ENCODE peak calls at places on chromosomes 2 and 18, in ten cellular contexts. One of them, this sample, is unnamed.

GRCh38 chr2:231176061-231176460 is 22.4 kb upstream of the ARMC9 start:
- DNase-seq in astrocyte of the cerebellum: no peak
- DNase-seq in kidney epithelial cell: no peak
- DNase-seq in psoas muscle: no peak
- DNase-seq in GM06990: no peak
- DNase-seq in GM23338: no peak
- DNase-seq in heart left ventricle: no peak
- DNase-seq in uterus: no peak
- DNase-seq in fibroblast of mammary gland: no peak
- DNase-seq in cardiac muscle cell: no peak
- DNase-seq in this sample: no peak

GRCh38 chr2:121179467-121179866 is 105.5 kb downstream of the TFCP2L1 start:
- DNase-seq in cardiac muscle cell: no peak
- DNase-seq in GM23338: no peak
- DNase-seq in GM06990: no peak
- DNase-seq in fibroblast of mammary gland: no peak
- DNase-seq in psoas muscle: no peak
- DNase-seq in kidney epithelial cell: no peak
- DNase-seq in astrocyte of the cerebellum: no peak
- DNase-seq in uterus: no peak
- DNase-seq in heart left ventricle: no peak
- DNase-seq in this sample: no peak

GRCh38 chr18:62245177-62245576 is 58.1 kb downstream of the RELCH start:
- DNase-seq in GM23338: no peak
- DNase-seq in fibroblast of mammary gland: no peak
- DNase-seq in uterus: no peak
- DNase-seq in heart left ventricle: no peak
- DNase-seq in GM06990: no peak
- DNase-seq in cardiac muscle cell: no peak
- DNase-seq in astrocyte of the cerebellum: no peak
- DNase-seq in psoas muscle: no peak
- DNase-seq in kidney epithelial cell: no peak
- DNase-seq in this sample: no peak

GRCh38 chr2:215920244-215921100 is 92.9 kb downstream of the MREG start:
- DNase-seq in uterus: peak
- DNase-seq in fibroblast of mammary gland: peak
- DNase-seq in heart left ventricle: peak
- DNase-seq in GM06990: no peak
- DNase-seq in GM23338: peak
- DNase-seq in astrocyte of the cerebellum: peak
- DNase-seq in kidney epithelial cell: no peak
- DNase-seq in psoas muscle: peak
- DNase-seq in cardiac muscle cell: peak
- DNase-seq in this sample: peak

GRCh38 chr2:215447673-215448081 is 11.8 kb upstream of the FN1 start:
- DNase-seq in uterus: no peak
- DNase-seq in GM06990: no peak
- DNase-seq in astrocyte of the cerebellum: no peak
- DNase-seq in fibroblast of mammary gland: no peak
- DNase-seq in cardiac muscle cell: no peak
- DNase-seq in kidney epithelial cell: no peak
- DNase-seq in GM23338: no peak
- DNase-seq in heart left ventricle: no peak
- DNase-seq in psoas muscle: no peak
- DNase-seq in this sample: no peak

GRCh38 chr2:30625600-30626208 is 178.7 kb downstream of the LCLAT1 start:
- DNase-seq in GM23338: no peak
- DNase-seq in cardiac muscle cell: peak
- DNase-seq in GM06990: no peak
- DNase-seq in heart left ventricle: no peak
- DNase-seq in uterus: no peak
- DNase-seq in fibroblast of mammary gland: no peak
- DNase-seq in astrocyte of the cerebellum: no peak
- DNase-seq in psoas muscle: no peak
- DNase-seq in kidney epithelial cell: no peak
- DNase-seq in this sample: no peak

GRCh38 chr2:36485521-36485920 is 112.4 kb downstream of the FEZ2 start:
- DNase-seq in cardiac muscle cell: no peak
- DNase-seq in kidney epithelial cell: peak
- DNase-seq in GM23338: no peak
- DNase-seq in uterus: no peak
- DNase-seq in psoas muscle: no peak
- DNase-seq in fibroblast of mammary gland: peak
- DNase-seq in GM06990: no peak
- DNase-seq in astrocyte of the cerebellum: peak
- DNase-seq in heart left ventricle: no peak
- DNase-seq in this sample: peak

GRCh38 chr2:151927501-151928221 is 99.4 kb upstream of the ARL5A start:
- DNase-seq in GM23338: peak
- DNase-seq in fibroblast of mammary gland: no peak
- DNase-seq in kidney epithelial cell: no peak
- DNase-seq in astrocyte of the cerebellum: no peak
- DNase-seq in cardiac muscle cell: no peak
- DNase-seq in psoas muscle: no peak
- DNase-seq in GM06990: no peak
- DNase-seq in heart left ventricle: no peak
- DNase-seq in uterus: no peak
- DNase-seq in this sample: no peak

GRCh38 chr2:16362611-16363010 is 303.0 kb downstream of the CYRIA start:
- DNase-seq in heart left ventricle: no peak
- DNase-seq in psoas muscle: no peak
- DNase-seq in uterus: no peak
- DNase-seq in fibroblast of mammary gland: no peak
- DNase-seq in GM06990: no peak
- DNase-seq in cardiac muscle cell: no peak
- DNase-seq in kidney epithelial cell: no peak
- DNase-seq in GM23338: no peak
- DNase-seq in astrocyte of the cerebellum: no peak
- DNase-seq in this sample: no peak

GRCh38 chr2:230887361-230887760 is 22.6 kb downstream of the ITM2C start:
- DNase-seq in GM23338: no peak
- DNase-seq in fibroblast of mammary gland: no peak
- DNase-seq in psoas muscle: no peak
- DNase-seq in astrocyte of the cerebellum: no peak
- DNase-seq in heart left ventricle: no peak
- DNase-seq in uterus: no peak
- DNase-seq in GM06990: no peak
- DNase-seq in cardiac muscle cell: no peak
- DNase-seq in kidney epithelial cell: no peak
- DNase-seq in this sample: no peak

GRCh38 chr2:173753441-173753840 is 211.7 kb downstream of the SP3 start:
- DNase-seq in psoas muscle: no peak
- DNase-seq in fibroblast of mammary gland: no peak
- DNase-seq in astrocyte of the cerebellum: no peak
- DNase-seq in heart left ventricle: no peak
- DNase-seq in cardiac muscle cell: no peak
- DNase-seq in GM06990: no peak
- DNase-seq in GM23338: no peak
- DNase-seq in kidney epithelial cell: no peak
- DNase-seq in uterus: no peak
- DNase-seq in this sample: no peak

GRCh38 chr2:239302083-239302807 is 98.6 kb downstream of the HDAC4 start:
- DNase-seq in uterus: peak
- DNase-seq in kidney epithelial cell: no peak
- DNase-seq in GM06990: no peak
- DNase-seq in astrocyte of the cerebellum: no peak
- DNase-seq in GM23338: no peak
- DNase-seq in fibroblast of mammary gland: no peak
- DNase-seq in heart left ventricle: no peak
- DNase-seq in cardiac muscle cell: no peak
- DNase-seq in psoas muscle: peak
- DNase-seq in this sample: no peak

GRCh38 chr2:239302808-239303557 is 97.8 kb downstream of the HDAC4 start:
- DNase-seq in fibroblast of mammary gland: no peak
- DNase-seq in cardiac muscle cell: no peak
- DNase-seq in GM23338: no peak
- DNase-seq in heart left ventricle: no peak
- DNase-seq in uterus: peak
- DNase-seq in astrocyte of the cerebellum: no peak
- DNase-seq in kidney epithelial cell: no peak
- DNase-seq in psoas muscle: no peak
- DNase-seq in GM06990: peak
- DNase-seq in this sample: no peak

GRCh38 chr2:239300242-239300641 is 100.6 kb downstream of the HDAC4 start:
- DNase-seq in fibroblast of mammary gland: no peak
- DNase-seq in heart left ventricle: no peak
- DNase-seq in GM23338: no peak
- DNase-seq in psoas muscle: no peak
- DNase-seq in cardiac muscle cell: no peak
- DNase-seq in GM06990: no peak
- DNase-seq in uterus: no peak
- DNase-seq in kidney epithelial cell: no peak
- DNase-seq in astrocyte of the cerebellum: no peak
- DNase-seq in this sample: no peak

GRCh38 chr2:239299218-239299939 is 101.4 kb downstream of the HDAC4 start:
- DNase-seq in heart left ventricle: no peak
- DNase-seq in astrocyte of the cerebellum: no peak
- DNase-seq in fibroblast of mammary gland: no peak
- DNase-seq in GM23338: no peak
- DNase-seq in uterus: peak
- DNase-seq in cardiac muscle cell: no peak
- DNase-seq in GM06990: no peak
- DNase-seq in psoas muscle: no peak
- DNase-seq in kidney epithelial cell: no peak
- DNase-seq in this sample: no peak

GRCh38 chr2:239300871-239301742 is 99.7 kb downstream of the HDAC4 start:
- DNase-seq in GM23338: no peak
- DNase-seq in kidney epithelial cell: no peak
- DNase-seq in psoas muscle: no peak
- DNase-seq in GM06990: no peak
- DNase-seq in fibroblast of mammary gland: no peak
- DNase-seq in heart left ventricle: no peak
- DNase-seq in astrocyte of the cerebellum: no peak
- DNase-seq in cardiac muscle cell: no peak
- DNase-seq in uterus: peak
- DNase-seq in this sample: no peak
- H3K4me3 ChIP-seq in GM23338: no peak
- H3K4me3 ChIP-seq in kidney epithelial cell: no peak
- H3K4me3 ChIP-seq in psoas muscle: peak
- H3K4me3 ChIP-seq in GM06990: no peak
- H3K4me3 ChIP-seq in fibroblast of mammary gland: no peak
- H3K4me3 ChIP-seq in heart left ventricle: peak
- H3K4me3 ChIP-seq in astrocyte of the cerebellum: no peak
- H3K4me3 ChIP-seq in cardiac muscle cell: no peak
- H3K4me3 ChIP-seq in uterus: no peak
- H3K4me3 ChIP-seq in this sample: no peak

DNA sequence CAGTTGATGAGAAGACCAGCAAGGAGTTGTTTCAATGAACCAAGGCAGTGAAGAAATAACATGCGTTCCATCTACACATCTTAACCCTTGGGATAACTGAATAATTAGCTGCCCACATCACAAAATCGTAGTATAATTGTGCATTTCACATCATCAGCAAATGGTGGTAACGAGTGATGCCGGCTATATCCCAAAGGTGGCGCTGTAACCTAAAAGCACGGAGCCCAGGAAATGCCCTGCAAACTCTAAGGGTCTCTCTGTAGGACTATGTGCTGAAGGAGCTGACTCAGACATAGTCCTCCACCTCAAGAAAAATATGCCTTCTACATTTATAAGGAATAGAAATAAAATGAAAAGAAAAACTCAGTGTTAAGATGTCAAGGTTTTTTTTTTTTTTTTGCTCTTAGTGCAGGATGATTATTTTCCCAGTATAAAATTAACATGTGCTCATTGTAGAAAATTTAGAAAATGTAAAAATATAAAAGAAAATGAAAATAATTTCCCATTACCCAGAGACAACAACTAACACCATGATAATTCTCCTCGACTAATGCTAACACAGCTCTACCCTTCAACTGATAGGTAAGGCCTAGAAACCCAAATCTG is 23.1 kb upstream of the DSG3 start:
- DNase-seq in astrocyte of the cerebellum: peak
- DNase-seq in psoas muscle: no peak
- DNase-seq in kidney epithelial cell: peak
- DNase-seq in GM23338: peak
- DNase-seq in cardiac muscle cell: peak
- DNase-seq in uterus: no peak
- DNase-seq in fibroblast of mammary gland: peak
- DNase-seq in heart left ventricle: no peak
- DNase-seq in GM06990: no peak
- DNase-seq in this sample: no peak
- TF ChIP-seq CTCF in astrocyte of the cerebellum: peak
- TF ChIP-seq CTCF in psoas muscle: no peak
- TF ChIP-seq CTCF in kidney epithelial cell: peak
- TF ChIP-seq CTCF in GM23338: peak
- TF ChIP-seq CTCF in cardiac muscle cell: peak
- TF ChIP-seq CTCF in uterus: no peak
- TF ChIP-seq CTCF in fibroblast of mammary gland: peak
- TF ChIP-seq CTCF in heart left ventricle: peak
- TF ChIP-seq CTCF in GM06990: peak
- TF ChIP-seq CTCF in this sample: peak

GRCh38 chr2:136130045-136130444 is 12.1 kb upstream of the CXCR4 start:
- DNase-seq in kidney epithelial cell: no peak
- DNase-seq in heart left ventricle: no peak
- DNase-seq in astrocyte of the cerebellum: no peak
- DNase-seq in GM23338: no peak
- DNase-seq in cardiac muscle cell: no peak
- DNase-seq in psoas muscle: no peak
- DNase-seq in uterus: no peak
- DNase-seq in GM06990: no peak
- DNase-seq in fibroblast of mammary gland: no peak
- DNase-seq in this sample: no peak
- H3K4me3 ChIP-seq in kidney epithelial cell: no peak
- H3K4me3 ChIP-seq in heart left ventricle: no peak
- H3K4me3 ChIP-seq in astrocyte of the cerebellum: no peak
- H3K4me3 ChIP-seq in GM23338: no peak
- H3K4me3 ChIP-seq in cardiac muscle cell: no peak
- H3K4me3 ChIP-seq in psoas muscle: no peak
- H3K4me3 ChIP-seq in uterus: no peak
- H3K4me3 ChIP-seq in GM06990: no peak
- H3K4me3 ChIP-seq in fibroblast of mammary gland: no peak
- H3K4me3 ChIP-seq in this sample: no peak

DNA sequence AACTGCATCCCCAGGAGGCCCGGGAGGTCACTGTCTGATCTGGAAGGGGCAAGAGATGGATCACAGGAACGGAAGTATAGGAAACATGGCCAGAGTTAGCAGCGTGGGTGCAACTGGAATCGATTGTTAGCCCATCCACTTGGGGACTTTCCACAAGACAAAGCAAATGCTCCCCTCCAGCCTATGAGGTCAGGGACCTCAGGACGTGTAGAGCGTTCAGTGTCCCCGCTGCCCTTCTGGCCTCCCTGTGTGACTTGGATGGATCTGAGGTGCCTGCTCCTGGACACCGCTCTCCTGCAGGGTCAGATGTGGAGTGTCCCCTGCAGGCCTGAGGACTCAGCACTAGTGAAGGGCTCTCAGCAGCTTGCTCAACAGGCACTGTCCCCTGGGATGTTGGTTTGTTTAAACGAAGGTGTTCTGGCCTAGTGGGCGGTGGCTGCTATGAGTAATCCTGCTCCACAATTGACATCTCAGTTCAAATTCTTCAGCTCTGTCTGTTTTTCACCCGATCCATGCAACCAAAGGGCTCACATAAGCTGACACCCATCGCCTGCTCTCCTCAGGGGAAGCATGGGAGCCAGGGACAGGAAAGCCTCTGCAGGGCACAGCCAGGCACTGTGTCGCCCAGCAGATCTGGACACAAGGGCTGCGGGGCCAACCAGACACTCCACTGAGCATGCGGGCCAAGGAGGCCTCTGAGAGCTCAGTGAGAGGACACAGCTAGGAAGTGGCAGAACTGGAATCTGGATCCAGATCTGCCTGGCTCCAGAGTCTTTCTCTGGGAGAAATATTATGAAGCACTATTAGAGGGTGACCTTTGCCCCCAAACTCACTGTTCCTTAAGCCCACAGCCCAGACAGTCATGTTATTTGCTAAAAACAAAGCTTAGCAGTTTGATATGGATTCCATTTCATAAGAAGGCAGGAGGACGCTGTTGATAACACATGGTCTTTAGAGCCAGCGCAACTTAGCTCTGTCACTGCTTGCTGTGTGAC is 78.5 kb downstream of the RHOB start:
- DNase-seq in kidney epithelial cell: no peak
- DNase-seq in astrocyte of the cerebellum: no peak
- DNase-seq in fibroblast of mammary gland: peak
- DNase-seq in GM06990: peak
- DNase-seq in GM23338: no peak
- DNase-seq in uterus: peak
- DNase-seq in heart left ventricle: peak
- DNase-seq in cardiac muscle cell: no peak
- DNase-seq in psoas muscle: peak
- DNase-seq in this sample: no peak
- TF ChIP-seq CTCF in kidney epithelial cell: no peak
- TF ChIP-seq CTCF in astrocyte of the cerebellum: no peak
- TF ChIP-seq CTCF in fibroblast of mammary gland: no peak
- TF ChIP-seq CTCF in GM06990: peak
- TF ChIP-seq CTCF in GM23338: no peak
- TF ChIP-seq CTCF in uterus: no peak
- TF ChIP-seq CTCF in heart left ventricle: no peak
- TF ChIP-seq CTCF in cardiac muscle cell: no peak
- TF ChIP-seq CTCF in psoas muscle: no peak
- TF ChIP-seq CTCF in this sample: no peak

This sample was measured in AG09309.